ENCODE peak calls at places on chromosome 1, in ten cellular contexts. K, S, H, R, I, W, G, V, T and O are unnamed samples.

GRCh38 chr1:4937876-4938534 is 283.6 kb downstream of the AJAP1 start:
- DNase-seq in K (no peak), S (no peak), H (no peak), R (no peak), I (no peak), W (no peak), G (no peak), V (no peak), T (no peak), O (no peak)

GRCh38 chr1:167173516-167174184 is 47.0 kb upstream of the POU2F1 start:
- DNase-seq in K (no peak), S (no peak), H (no peak), R (peak; percentile 65), I (no peak), W (no peak), G (no peak), V (no peak), T (peak; percentile 62), O (no peak)

GRCh38 chr1:21938791-21939538 is 1.9 kb upstream of the HSPG2 start:
- DNase-seq in K (no peak), S (no peak), H (no peak), R (no peak), I (no peak), W (no peak), G (no peak), V (no peak), T (no peak), O (no peak)

GRCh38 chr1:20200966-20201365 is 14.6 kb upstream of the PLA2G2C start:
- DNase-seq in K (no peak), S (no peak), H (no peak), R (no peak), I (no peak), W (no peak), G (no peak), V (no peak), T (no peak), O (no peak)

GRCh38 chr1:167518331-167518700 is at the start of gene CD247:
- DNase-seq in K (no peak), S (no peak), H (no peak), R (no peak), I (no peak), W (no peak), G (no peak), V (no peak), T (no peak), O (no peak)

GRCh38 chr1:151612506-151613274 is 840 bp downstream of the SNX27 start:
- DNase-seq in K (peak; percentile 36), S (no peak), H (no peak), R (peak; percentile 63), I (no peak), W (peak; percentile 10), G (no peak), V (peak; percentile 35), T (no peak), O (no peak)

GRCh38 chr1:208047476-208047934 is 136.6 kb upstream of the CD34 start:
- DNase-seq in K (peak; percentile 62), S (no peak), H (no peak), R (no peak), I (peak; percentile 89), W (peak; percentile 96), G (peak; percentile 87), V (no peak), T (peak; percentile 10), O (no peak)

GRCh38 chr1:165907256-165907857 is 79.9 kb downstream of the UCK2 start:
- DNase-seq in K (no peak), S (no peak), H (no peak), R (no peak), I (no peak), W (no peak), G (no peak), V (no peak), T (peak; percentile 68), O (no peak)

GRCh38 chr1:238681021-238681420 is 705.3 kb upstream of the CHRM3 start:
- DNase-seq in K (no peak), S (no peak), H (no peak), R (no peak), I (no peak), W (no peak), G (no peak), V (no peak), T (peak; percentile 67), O (no peak)

GRCh38 chr1:36570478-36571060 is 87.9 kb upstream of the CSF3R start:
- DNase-seq in K (no peak), S (no peak), H (no peak), R (no peak), I (no peak), W (no peak), G (no peak), V (no peak), T (no peak), O (no peak)

GRCh38 chr1:30786264-30786991 is 28.9 kb upstream of the LAPTM5 start:
- DNase-seq in K (no peak), S (no peak), H (no peak), R (peak; percentile 59), I (no peak), W (no peak), G (no peak), V (no peak), T (no peak), O (no peak)

GRCh38 chr1:178632619-178633018 is 92.4 kb upstream of the RALGPS2 start:
- DNase-seq in K (no peak), S (no peak), H (no peak), R (no peak), I (no peak), W (no peak), G (no peak), V (no peak), T (no peak), O (no peak)

GRCh38 chr1:76759950-76760349 is 107.3 kb upstream of the ST6GALNAC5 start:
- DNase-seq in K (peak; percentile 73), S (no peak), H (no peak), R (no peak), I (no peak), W (no peak), G (no peak), V (no peak), T (peak; percentile 1), O (no peak)

GRCh38 chr1:166538646-166539045 is 300.6 kb upstream of the POGK start:
- DNase-seq in K (no peak), S (no peak), H (no peak), R (no peak), I (no peak), W (no peak), G (no peak), V (no peak), T (no peak), O (no peak)

GRCh38 chr1:117541585-117541984 is 64.3 kb upstream of the TENT5C start:
- DNase-seq in K (no peak), S (no peak), H (no peak), R (no peak), I (no peak), W (no peak), G (no peak), V (no peak), T (no peak), O (no peak)

GRCh38 chr1:53639251-53639721 is 99.7 kb downstream of the GLIS1 start:
- DNase-seq in K (no peak), S (no peak), H (no peak), R (no peak), I (no peak), W (no peak), G (peak; percentile 19), V (no peak), T (no peak), O (no peak)

GRCh38 chr1:50735443-50735842 is 224.6 kb downstream of the FAF1 start:
- DNase-seq in K (no peak), S (no peak), H (no peak), R (peak; percentile 18), I (no peak), W (no peak), G (no peak), V (peak; percentile 7), T (no peak), O (no peak)

GRCh38 chr1:198175418-198176170 is 18.8 kb downstream of the NEK7 start:
- DNase-seq in K (no peak), S (no peak), H (peak; percentile 31), R (no peak), I (no peak), W (no peak), G (no peak), V (no peak), T (peak; percentile 38), O (no peak)
- H3K4me3 ChIP-seq in K (no peak overlapping the region), S (no peak overlapping the region), H (no peak overlapping the region), R (no peak overlapping the region), I (no peak overlapping the region), W (no peak overlapping the region), G (no peak overlapping the region), V (no peak overlapping the region), T (no peak overlapping the region), O (no peak overlapping the region)

GRCh38 chr1:17922833-17923232 is 167.7 kb downstream of the ACTL8 start:
- DNase-seq in K (no peak), S (no peak), H (no peak), R (peak; percentile 86), I (no peak), W (no peak), G (no peak), V (peak; percentile 80), T (peak; percentile 25), O (no peak)
- TF ChIP-seq CTCF in K (no peak), S (peak; percentile 60), H (peak; percentile 70), R (peak; percentile 95), I (no peak), W (no peak), G (no peak), V (peak; percentile 75), T (peak; percentile 49), O (peak; percentile 67)

GRCh38 chr1:241391926-241392710 is 35.1 kb upstream of the RGS7 start:
- DNase-seq in K (no peak), S (no peak), H (no peak), R (no peak), I (no peak), W (no peak), G (no peak), V (no peak), T (no peak), O (no peak)
- H3K4me3 ChIP-seq in K (no peak overlapping the region), S (no peak overlapping the region), H (no peak overlapping the region), R (no peak overlapping the region), I (no peak overlapping the region), W (no peak overlapping the region), G (no peak overlapping the region), V (no peak overlapping the region), T (no peak overlapping the region), O (no peak overlapping the region)

DNA sequence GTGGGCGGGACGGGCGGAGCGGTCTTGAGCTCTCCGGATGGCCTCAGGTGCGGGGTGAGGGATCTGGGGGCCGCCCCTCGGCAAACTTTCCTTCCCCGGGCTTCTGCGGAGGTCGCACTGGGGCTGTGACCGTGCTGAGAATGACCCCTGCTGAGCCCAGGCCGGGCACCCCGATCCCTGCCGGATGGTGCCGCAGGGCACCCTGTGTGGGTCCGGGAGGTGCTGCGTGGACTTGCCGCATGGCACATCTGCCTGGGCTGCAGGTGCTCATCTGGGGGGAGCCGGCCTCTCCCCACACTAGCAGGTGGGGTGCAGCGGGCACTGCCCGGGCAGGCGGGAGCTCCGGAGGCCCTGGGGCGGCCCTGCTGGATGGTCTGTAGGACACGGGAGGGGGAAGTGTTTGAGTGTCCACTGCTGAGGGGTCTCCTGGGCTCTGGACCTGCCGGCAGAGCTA is 31.8 kb upstream of the PEX10 start:
- DNase-seq in K (no peak), S (no peak), H (no peak), R (no peak), I (no peak), W (no peak), G (no peak), V (no peak), T (no peak), O (no peak)
- TF ChIP-seq CTCF in K (no peak), S (no peak), H (no peak), R (no peak), I (no peak), W (no peak), G (no peak), V (no peak), T (no peak), O (no peak)